ENCODE peak calls at places on chromosome 1, in nine cellular contexts. One of them, this sample, is unnamed.

GRCh38 chr1:153922076-153922837 is 515 bp downstream of the GATAD2B start:
- DNase-seq in endodermal cell: peak; percentile 91
- DNase-seq in heart right ventricle: peak; percentile 48
- DNase-seq in BJ: no peak
- DNase-seq in tibial nerve: no peak
- DNase-seq in Caco-2: peak; percentile 90
- DNase-seq in SJSA1: peak; percentile 31
- DNase-seq in iPS DF 6.9: no peak
- DNase-seq in H1: peak; percentile 60
- DNase-seq in this sample: peak; percentile 68

GRCh38 chr1:108877858-108878257 is 1.1 kb downstream of the GPSM2 start:
- DNase-seq in endodermal cell: no peak
- DNase-seq in heart right ventricle: no peak
- DNase-seq in BJ: no peak
- DNase-seq in tibial nerve: no peak
- DNase-seq in Caco-2: no peak
- DNase-seq in SJSA1: peak; percentile 32
- DNase-seq in iPS DF 6.9: no peak
- DNase-seq in H1: no peak
- DNase-seq in this sample: no peak

GRCh38 chr1:16420719-16421118 is 16.5 kb downstream of the SPATA21 start:
- DNase-seq in endodermal cell: no peak
- DNase-seq in heart right ventricle: no peak
- DNase-seq in BJ: no peak
- DNase-seq in tibial nerve: no peak
- DNase-seq in Caco-2: no peak
- DNase-seq in SJSA1: no peak
- DNase-seq in iPS DF 6.9: no peak
- DNase-seq in H1: no peak
- DNase-seq in this sample: no peak

GRCh38 chr1:37704966-37705365 is 12.7 kb downstream of the CDCA8 start:
- DNase-seq in endodermal cell: no peak
- DNase-seq in heart right ventricle: no peak
- DNase-seq in BJ: peak; percentile 36
- DNase-seq in tibial nerve: no peak
- DNase-seq in Caco-2: no peak
- DNase-seq in SJSA1: no peak
- DNase-seq in iPS DF 6.9: no peak
- DNase-seq in H1: no peak
- DNase-seq in this sample: no peak

GRCh38 chr1:20726932-20727745 is 5.4 kb downstream of the SH2D5 start:
- DNase-seq in endodermal cell: peak; percentile 43
- DNase-seq in heart right ventricle: no peak
- DNase-seq in BJ: no peak
- DNase-seq in tibial nerve: peak; percentile 9
- DNase-seq in Caco-2: no peak
- DNase-seq in SJSA1: no peak
- DNase-seq in iPS DF 6.9: no peak
- DNase-seq in H1: no peak
- DNase-seq in this sample: no peak

GRCh38 chr1:87466621-87467020 is 137.9 kb downstream of the LMO4 start:
- DNase-seq in endodermal cell: no peak
- DNase-seq in heart right ventricle: no peak
- DNase-seq in BJ: no peak
- DNase-seq in tibial nerve: no peak
- DNase-seq in Caco-2: no peak
- DNase-seq in SJSA1: no peak
- DNase-seq in iPS DF 6.9: no peak
- DNase-seq in H1: no peak
- DNase-seq in this sample: no peak

GRCh38 chr1:45012639-45013278 is 705 bp downstream of the UROD start:
- DNase-seq in endodermal cell: peak; percentile 85
- DNase-seq in heart right ventricle: peak; percentile 83
- DNase-seq in BJ: no peak
- DNase-seq in tibial nerve: peak; percentile 59
- DNase-seq in Caco-2: peak; percentile 20
- DNase-seq in SJSA1: peak; percentile 44
- DNase-seq in iPS DF 6.9: no peak
- DNase-seq in H1: peak; percentile 58
- DNase-seq in this sample: peak; percentile 86

GRCh38 chr1:41381691-41382530 is 20.7 kb downstream of the FOXO6 start:
- DNase-seq in endodermal cell: peak; percentile 79
- DNase-seq in heart right ventricle: no peak
- DNase-seq in BJ: no peak
- DNase-seq in tibial nerve: no peak
- DNase-seq in Caco-2: peak; percentile 19
- DNase-seq in SJSA1: no peak
- DNase-seq in iPS DF 6.9: no peak
- DNase-seq in H1: no peak
- DNase-seq in this sample: peak; percentile 67

GRCh38 chr1:97013904-97014303 is 292.3 kb downstream of the PTBP2 start:
- DNase-seq in endodermal cell: no peak
- DNase-seq in heart right ventricle: no peak
- DNase-seq in BJ: no peak
- DNase-seq in tibial nerve: no peak
- DNase-seq in Caco-2: no peak
- DNase-seq in SJSA1: no peak
- DNase-seq in iPS DF 6.9: no peak
- DNase-seq in H1: no peak
- DNase-seq in this sample: no peak

GRCh38 chr1:197451424-197451823 is 183.4 kb downstream of the CRB1 start:
- DNase-seq in endodermal cell: no peak
- DNase-seq in heart right ventricle: no peak
- DNase-seq in BJ: no peak
- DNase-seq in tibial nerve: no peak
- DNase-seq in Caco-2: no peak
- DNase-seq in SJSA1: no peak
- DNase-seq in iPS DF 6.9: no peak
- DNase-seq in H1: no peak
- DNase-seq in this sample: no peak

GRCh38 chr1:204685236-204686006 is at the start of gene LRRN2:
- DNase-seq in endodermal cell: peak; percentile 79
- DNase-seq in heart right ventricle: no peak
- DNase-seq in BJ: no peak
- DNase-seq in tibial nerve: no peak
- DNase-seq in Caco-2: no peak
- DNase-seq in SJSA1: no peak
- DNase-seq in iPS DF 6.9: no peak
- DNase-seq in H1: peak; percentile 66
- DNase-seq in this sample: no peak
- H3K27me3 ChIP-seq in endodermal cell: peaks cover 21% of the 10 kb centered on the region
- H3K27me3 ChIP-seq in heart right ventricle: peaks cover 19% of the 10 kb centered on the region
- H3K27me3 ChIP-seq in BJ: peaks cover 33% of the 10 kb centered on the region
- H3K27me3 ChIP-seq in tibial nerve: no peaks in the 10 kb centered on the region
- H3K27me3 ChIP-seq in Caco-2: peaks cover 4% of the 10 kb centered on the region
- H3K27me3 ChIP-seq in SJSA1: peaks cover 62% of the 10 kb centered on the region
- H3K27me3 ChIP-seq in iPS DF 6.9: peaks cover 27% of the 10 kb centered on the region
- H3K27me3 ChIP-seq in H1: peaks cover 50% of the 10 kb centered on the region
- H3K27me3 ChIP-seq in this sample: peaks cover 33% of the 10 kb centered on the region

DNA sequence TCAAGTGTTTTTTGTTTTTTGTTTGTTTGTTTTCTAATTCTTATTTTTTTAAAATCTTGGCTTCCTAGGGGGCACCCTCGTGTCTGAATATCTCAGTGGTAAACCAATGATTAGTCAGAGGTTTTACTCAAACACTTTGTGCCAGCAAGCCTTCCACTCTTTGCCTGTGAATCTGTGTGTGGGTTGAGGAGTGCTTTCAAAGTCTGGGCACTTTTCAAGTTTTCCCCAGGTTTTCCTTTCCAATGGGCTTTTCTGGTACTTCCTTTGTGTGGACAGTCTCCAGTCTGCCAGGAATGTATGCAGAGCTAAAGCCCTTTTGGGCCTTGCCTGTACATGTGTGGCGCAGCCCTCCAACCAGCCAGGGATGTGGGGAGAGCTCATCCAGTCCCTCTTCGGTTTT is 9.7 kb upstream of the PPIE start:
- DNase-seq in endodermal cell: no peak
- DNase-seq in heart right ventricle: no peak
- DNase-seq in BJ: no peak
- DNase-seq in tibial nerve: no peak
- DNase-seq in Caco-2: no peak
- DNase-seq in SJSA1: no peak
- DNase-seq in iPS DF 6.9: no peak
- DNase-seq in H1: no peak
- DNase-seq in this sample: no peak
- H3K27me3 ChIP-seq in endodermal cell: peaks cover 100% of the 10 kb centered on the region
- H3K27me3 ChIP-seq in heart right ventricle: peaks cover 54% of the 10 kb centered on the region
- H3K27me3 ChIP-seq in BJ: peaks cover 22% of the 10 kb centered on the region
- H3K27me3 ChIP-seq in tibial nerve: no peaks in the 10 kb centered on the region
- H3K27me3 ChIP-seq in Caco-2: no peaks in the 10 kb centered on the region
- H3K27me3 ChIP-seq in SJSA1: peaks cover 60% of the 10 kb centered on the region
- H3K27me3 ChIP-seq in iPS DF 6.9: peaks cover 20% of the 10 kb centered on the region
- H3K27me3 ChIP-seq in H1: peaks cover 62% of the 10 kb centered on the region
- H3K27me3 ChIP-seq in this sample: peaks cover 41% of the 10 kb centered on the region

DNA sequence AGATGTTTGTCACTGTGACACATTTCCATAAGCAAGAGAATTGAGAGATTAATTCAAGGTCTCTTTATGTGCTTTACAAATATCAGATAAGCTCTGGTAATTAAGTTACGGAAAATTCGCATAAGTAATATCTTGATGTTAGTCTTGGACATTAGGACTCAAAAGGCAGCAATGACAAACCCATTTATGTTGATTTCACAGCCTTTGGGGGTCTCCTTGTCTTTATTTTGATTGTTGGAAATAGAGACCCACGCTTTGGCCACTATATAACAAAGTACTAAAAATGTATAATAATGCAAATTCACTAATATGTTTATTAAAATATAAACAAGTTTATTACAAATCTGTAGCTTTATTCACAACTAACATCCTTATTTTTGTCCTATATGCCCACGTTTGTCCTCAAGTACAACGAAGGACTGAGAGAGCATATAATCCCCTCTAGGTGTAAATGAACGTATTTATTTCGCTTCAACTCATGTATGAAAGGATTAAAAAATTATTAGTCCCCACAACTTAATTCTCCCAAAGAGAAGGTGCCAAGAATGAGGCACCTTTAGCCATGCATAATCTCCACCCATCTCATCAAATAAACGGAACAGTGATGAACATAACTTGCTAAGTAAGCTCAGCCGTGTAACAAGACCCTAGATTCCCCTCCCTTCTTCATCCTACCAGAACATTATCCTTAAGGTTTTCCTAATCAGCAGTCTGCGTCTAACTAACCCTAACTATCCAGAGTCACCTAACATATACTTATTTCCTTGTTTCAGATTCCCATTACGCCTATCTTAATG is 1.6 kb upstream of the LAMC1 start:
- DNase-seq in endodermal cell: no peak
- DNase-seq in heart right ventricle: no peak
- DNase-seq in BJ: no peak
- DNase-seq in tibial nerve: no peak
- DNase-seq in Caco-2: no peak
- DNase-seq in SJSA1: no peak
- DNase-seq in iPS DF 6.9: no peak
- DNase-seq in H1: no peak
- DNase-seq in this sample: no peak
- H3K27me3 ChIP-seq in endodermal cell: peaks cover 17% of the 10 kb centered on the region
- H3K27me3 ChIP-seq in heart right ventricle: no peaks in the 10 kb centered on the region
- H3K27me3 ChIP-seq in BJ: no peaks in the 10 kb centered on the region
- H3K27me3 ChIP-seq in tibial nerve: no peaks in the 10 kb centered on the region
- H3K27me3 ChIP-seq in Caco-2: no peaks in the 10 kb centered on the region
- H3K27me3 ChIP-seq in SJSA1: no peaks in the 10 kb centered on the region
- H3K27me3 ChIP-seq in iPS DF 6.9: no peaks in the 10 kb centered on the region
- H3K27me3 ChIP-seq in H1: no peaks in the 10 kb centered on the region
- H3K27me3 ChIP-seq in this sample: no peaks in the 10 kb centered on the region

GRCh38 chr1:119003413-119004128 is 15.4 kb upstream of the TBX15 start:
- DNase-seq in endodermal cell: no peak
- DNase-seq in heart right ventricle: no peak
- DNase-seq in BJ: no peak
- DNase-seq in tibial nerve: no peak
- DNase-seq in Caco-2: no peak
- DNase-seq in SJSA1: no peak
- DNase-seq in iPS DF 6.9: no peak
- DNase-seq in H1: no peak
- DNase-seq in this sample: no peak

GRCh38 chr1:119005870-119006405 is 17.8 kb upstream of the TBX15 start:
- DNase-seq in endodermal cell: no peak
- DNase-seq in heart right ventricle: no peak
- DNase-seq in BJ: no peak
- DNase-seq in tibial nerve: no peak
- DNase-seq in Caco-2: no peak
- DNase-seq in SJSA1: no peak
- DNase-seq in iPS DF 6.9: no peak
- DNase-seq in H1: no peak
- DNase-seq in this sample: no peak

GRCh38 chr1:119006406-119007279 is 18.5 kb upstream of the TBX15 start:
- DNase-seq in endodermal cell: peak; percentile 61
- DNase-seq in heart right ventricle: no peak
- DNase-seq in BJ: no peak
- DNase-seq in tibial nerve: no peak
- DNase-seq in Caco-2: no peak
- DNase-seq in SJSA1: no peak
- DNase-seq in iPS DF 6.9: no peak
- DNase-seq in H1: peak; percentile 66
- DNase-seq in this sample: no peak

GRCh38 chr1:119004129-119004527 is 16.0 kb upstream of the TBX15 start:
- DNase-seq in endodermal cell: no peak
- DNase-seq in heart right ventricle: no peak
- DNase-seq in BJ: no peak
- DNase-seq in tibial nerve: no peak
- DNase-seq in Caco-2: no peak
- DNase-seq in SJSA1: no peak
- DNase-seq in iPS DF 6.9: no peak
- DNase-seq in H1: no peak
- DNase-seq in this sample: no peak

GRCh38 chr1:119004781-119005180 is 16.6 kb upstream of the TBX15 start:
- DNase-seq in endodermal cell: no peak
- DNase-seq in heart right ventricle: no peak
- DNase-seq in BJ: no peak
- DNase-seq in tibial nerve: no peak
- DNase-seq in Caco-2: no peak
- DNase-seq in SJSA1: no peak
- DNase-seq in iPS DF 6.9: no peak
- DNase-seq in H1: no peak
- DNase-seq in this sample: no peak
- H3K27me3 ChIP-seq in endodermal cell: peaks cover 99% of the 10 kb centered on the region
- H3K27me3 ChIP-seq in heart right ventricle: peaks cover 89% of the 10 kb centered on the region
- H3K27me3 ChIP-seq in BJ: peaks cover 6% of the 10 kb centered on the region
- H3K27me3 ChIP-seq in tibial nerve: no peaks in the 10 kb centered on the region
- H3K27me3 ChIP-seq in Caco-2: no peaks in the 10 kb centered on the region
- H3K27me3 ChIP-seq in SJSA1: no peaks in the 10 kb centered on the region
- H3K27me3 ChIP-seq in iPS DF 6.9: peaks cover 85% of the 10 kb centered on the region
- H3K27me3 ChIP-seq in H1: peaks cover 96% of the 10 kb centered on the region
- H3K27me3 ChIP-seq in this sample: peaks cover 91% of the 10 kb centered on the region